ENCODE peak calls at places on chromosomes 4 and X, in seven cellular contexts. One of them, this sample, is unnamed.
A peak's percentile ranks its signal among the peaks of the same experiment; 100 is the strongest.

GRCh38 chrX:69222103-69223090 is 57.1 kb upstream of the PJA1 start:
- DNase-seq in IMR-90: peak; percentile 53
- DNase-seq in tibial nerve: peak; percentile 47
- DNase-seq in heart left ventricle: peak; percentile 67
- DNase-seq in ovary: peak; percentile 65
- DNase-seq in uterus: peak; percentile 66
- DNase-seq in K562: peak; percentile 61
- DNase-seq in this sample: peak; percentile 64

GRCh38 chrX:100643943-100644587 is at the start of gene SRPX2:
- DNase-seq in IMR-90: peak; percentile 91
- DNase-seq in tibial nerve: peak; percentile 39
- DNase-seq in heart left ventricle: peak; percentile 58
- DNase-seq in ovary: peak; percentile 48
- DNase-seq in uterus: peak; percentile 52
- DNase-seq in K562: peak; percentile 1
- DNase-seq in this sample: peak; percentile 17

GRCh38 chr4:140237616-140238352 is 83.8 kb upstream of the MAML3 start:
- DNase-seq in IMR-90: peak; percentile 93
- DNase-seq in tibial nerve: peak; percentile 64
- DNase-seq in heart left ventricle: peak; percentile 89
- DNase-seq in ovary: peak; percentile 76
- DNase-seq in uterus: peak; percentile 76
- DNase-seq in K562: no peak
- DNase-seq in this sample: peak; percentile 23

GRCh38 chr4:127410201-127410600 is 222.6 kb upstream of the INTU start:
- DNase-seq in IMR-90: no peak
- DNase-seq in tibial nerve: no peak
- DNase-seq in heart left ventricle: no peak
- DNase-seq in ovary: no peak
- DNase-seq in uterus: no peak
- DNase-seq in K562: no peak
- DNase-seq in this sample: no peak

GRCh38 chrX:149908308-149908707 is 21.1 kb upstream of the HSFX4 start:
- DNase-seq in IMR-90: no peak
- DNase-seq in tibial nerve: no peak
- DNase-seq in heart left ventricle: no peak
- DNase-seq in ovary: no peak
- DNase-seq in uterus: no peak
- DNase-seq in K562: no peak
- DNase-seq in this sample: no peak

GRCh38 chr4:60201052-60201673 is 999.0 kb upstream of the ADGRL3 start:
- DNase-seq in IMR-90: peak; percentile 28
- DNase-seq in tibial nerve: peak; percentile 19
- DNase-seq in heart left ventricle: peak; percentile 30
- DNase-seq in ovary: no peak
- DNase-seq in uterus: no peak
- DNase-seq in K562: peak; percentile 65
- DNase-seq in this sample: peak; percentile 61

GRCh38 chr4:37066149-37066548 is 178.4 kb upstream of the NWD2 start:
- DNase-seq in IMR-90: no peak
- DNase-seq in tibial nerve: no peak
- DNase-seq in heart left ventricle: no peak
- DNase-seq in ovary: no peak
- DNase-seq in uterus: no peak
- DNase-seq in K562: peak; percentile 15
- DNase-seq in this sample: peak; percentile 44

GRCh38 chr4:95694411-95694810 is 145.5 kb upstream of the PDHA2 start:
- DNase-seq in IMR-90: no peak
- DNase-seq in tibial nerve: no peak
- DNase-seq in heart left ventricle: no peak
- DNase-seq in ovary: no peak
- DNase-seq in uterus: no peak
- DNase-seq in K562: no peak
- DNase-seq in this sample: no peak

DNA sequence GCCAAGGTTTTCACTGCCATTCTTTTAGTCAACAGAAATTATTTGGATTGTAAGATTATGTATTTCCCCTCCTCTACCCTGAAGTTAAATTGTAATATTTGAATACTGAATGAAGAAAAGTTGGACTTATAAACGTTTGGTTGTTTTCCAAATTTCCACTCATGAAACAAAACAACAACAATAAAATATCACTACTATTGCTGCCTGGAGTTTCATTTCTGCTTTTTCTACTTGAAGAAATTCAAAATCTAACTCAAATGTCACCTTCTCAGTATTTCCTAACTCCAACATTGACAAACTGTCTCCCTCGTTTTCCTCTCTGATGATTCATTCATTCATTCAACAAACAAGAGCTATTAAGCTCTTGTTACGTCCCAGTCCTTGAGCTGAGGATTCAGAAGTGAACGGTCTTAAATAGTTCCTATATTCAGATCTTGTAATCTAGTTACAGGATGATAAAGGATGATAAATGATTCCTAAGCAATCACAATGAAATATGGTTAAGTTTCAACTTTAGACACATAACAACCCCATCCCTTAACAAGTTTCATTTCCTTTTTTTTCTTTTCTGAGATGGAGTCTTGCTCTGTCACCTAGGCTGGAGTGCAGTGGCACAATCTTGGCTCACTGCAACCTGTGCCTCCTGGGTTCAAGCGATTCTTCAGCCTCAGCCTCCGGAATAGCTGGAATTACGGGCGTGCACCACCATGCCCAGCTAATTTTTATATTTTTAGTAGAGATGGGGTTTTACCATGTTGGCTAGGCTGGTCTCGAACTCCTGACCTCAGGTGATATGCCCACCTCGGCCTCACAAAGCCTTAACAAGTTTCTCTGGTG is 1.7 kb downstream of the SLC9B2 start:
- DNase-seq in IMR-90: peak; percentile 52
- DNase-seq in tibial nerve: no peak
- DNase-seq in heart left ventricle: no peak
- DNase-seq in ovary: no peak
- DNase-seq in uterus: no peak
- DNase-seq in K562: no peak
- DNase-seq in this sample: no peak
- H3K27ac ChIP-seq in IMR-90: no peak overlapping the region
- H3K27ac ChIP-seq in tibial nerve: no peak overlapping the region
- H3K27ac ChIP-seq in heart left ventricle: no peak overlapping the region
- H3K27ac ChIP-seq in ovary: no peak overlapping the region
- H3K27ac ChIP-seq in uterus: peak overlapping the region; percentile 93
- H3K27ac ChIP-seq in K562: no peak overlapping the region
- H3K27ac ChIP-seq in this sample: no peak overlapping the region

GRCh38 chr4:184310881-184311709 is 93.4 kb upstream of the ENPP6 start:
- DNase-seq in IMR-90: no peak
- DNase-seq in tibial nerve: no peak
- DNase-seq in heart left ventricle: peak; percentile 64
- DNase-seq in ovary: no peak
- DNase-seq in uterus: no peak
- DNase-seq in K562: no peak
- DNase-seq in this sample: peak; percentile 89

GRCh38 chr4:184309241-184310170 is 91.8 kb upstream of the ENPP6 start:
- DNase-seq in IMR-90: no peak
- DNase-seq in tibial nerve: no peak
- DNase-seq in heart left ventricle: no peak
- DNase-seq in ovary: no peak
- DNase-seq in uterus: no peak
- DNase-seq in K562: no peak
- DNase-seq in this sample: no peak

GRCh38 chr4:184312126-184312525 is 94.5 kb upstream of the ENPP6 start:
- DNase-seq in IMR-90: no peak
- DNase-seq in tibial nerve: no peak
- DNase-seq in heart left ventricle: no peak
- DNase-seq in ovary: no peak
- DNase-seq in uterus: no peak
- DNase-seq in K562: no peak
- DNase-seq in this sample: no peak

GRCh38 chr4:184313058-184313709 is 95.5 kb upstream of the ENPP6 start:
- DNase-seq in IMR-90: no peak
- DNase-seq in tibial nerve: no peak
- DNase-seq in heart left ventricle: no peak
- DNase-seq in ovary: no peak
- DNase-seq in uterus: no peak
- DNase-seq in K562: no peak
- DNase-seq in this sample: no peak

DNA sequence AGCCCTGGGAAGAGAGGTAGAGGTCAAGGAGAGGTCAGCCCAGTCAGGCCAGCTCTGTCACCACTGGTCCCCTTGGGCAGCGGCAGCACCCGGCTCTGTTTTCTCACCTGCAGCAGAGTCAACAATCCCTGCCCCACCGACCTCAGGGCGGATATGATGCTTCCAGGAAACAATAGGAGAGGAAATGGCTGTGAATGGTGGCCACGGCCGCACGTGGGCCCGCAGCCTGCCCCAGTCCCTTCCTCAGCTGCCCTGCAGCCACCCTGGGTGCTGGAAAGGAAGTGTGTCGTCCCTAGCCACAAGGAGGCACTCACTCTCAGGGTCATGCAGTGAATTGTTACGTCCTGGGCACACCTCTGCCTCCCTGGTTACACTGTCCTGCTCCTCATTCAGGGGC is 92.5 kb upstream of the ENPP6 start:
- DNase-seq in IMR-90: no peak
- DNase-seq in tibial nerve: no peak
- DNase-seq in heart left ventricle: no peak
- DNase-seq in ovary: no peak
- DNase-seq in uterus: no peak
- DNase-seq in K562: peak; percentile 39
- DNase-seq in this sample: peak; percentile 36
- TF ChIP-seq POLR2A in IMR-90: no peak
- TF ChIP-seq POLR2A in tibial nerve: no peak
- TF ChIP-seq POLR2A in heart left ventricle: no peak
- TF ChIP-seq POLR2A in ovary: no peak
- TF ChIP-seq POLR2A in uterus: no peak
- TF ChIP-seq POLR2A in K562: no peak
- TF ChIP-seq POLR2A in this sample: no peak

DNA sequence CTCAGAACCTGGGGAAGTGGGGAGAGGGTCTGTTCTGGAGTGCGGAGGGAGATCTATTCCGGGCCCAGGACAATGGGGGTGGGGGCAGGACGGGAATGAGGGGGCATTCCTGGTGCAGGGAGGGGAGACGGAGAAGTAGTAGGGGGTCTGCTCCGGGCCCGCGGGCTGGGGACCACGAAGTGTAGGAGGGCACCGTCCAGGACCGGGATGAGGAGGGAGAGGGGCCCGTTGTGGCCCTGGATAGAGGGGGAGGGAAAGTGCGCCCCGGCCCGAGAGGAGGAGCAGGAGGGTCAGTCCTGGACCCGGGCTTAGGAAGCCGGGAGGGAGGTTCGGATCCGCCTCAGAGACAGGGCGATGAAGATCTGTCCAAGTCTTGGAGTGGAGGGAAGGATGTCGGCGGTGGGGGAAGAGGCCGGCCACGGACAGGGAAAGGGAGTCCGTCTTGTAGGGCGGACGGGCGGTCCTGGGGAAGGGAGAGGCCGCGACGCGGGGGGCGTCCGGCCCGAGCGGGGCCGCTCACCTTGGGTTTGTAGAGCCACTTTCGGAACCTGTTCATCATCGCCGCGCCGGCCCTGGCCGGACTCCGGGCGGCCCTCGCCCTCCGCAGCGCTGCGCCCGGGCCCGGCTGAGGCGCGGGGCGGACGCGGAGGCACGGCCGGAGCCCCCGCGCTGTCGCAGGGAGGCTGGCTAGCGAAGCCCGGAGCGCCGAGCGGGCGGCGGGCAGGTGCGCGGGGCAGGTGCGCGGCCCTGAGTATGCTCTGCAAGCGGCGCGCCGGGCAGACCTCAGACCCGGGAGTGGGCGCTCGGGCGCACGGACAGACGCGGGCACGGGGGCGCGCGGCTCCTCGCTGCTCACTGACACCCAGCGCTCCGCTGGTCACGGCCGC is at the start of gene ZFYVE28:
- DNase-seq in IMR-90: no peak
- DNase-seq in tibial nerve: no peak
- DNase-seq in heart left ventricle: no peak
- DNase-seq in ovary: no peak
- DNase-seq in uterus: no peak
- DNase-seq in K562: peak; percentile 57
- DNase-seq in this sample: peak; percentile 43
- H3K27ac ChIP-seq in IMR-90: no peak within 1 kb of the TSS
- H3K27ac ChIP-seq in tibial nerve: peak within 1 kb of the TSS; percentile 68
- H3K27ac ChIP-seq in heart left ventricle: no peak within 1 kb of the TSS
- H3K27ac ChIP-seq in ovary: no peak within 1 kb of the TSS
- H3K27ac ChIP-seq in uterus: no peak within 1 kb of the TSS
- H3K27ac ChIP-seq in K562: peak within 1 kb of the TSS; percentile 45
- H3K27ac ChIP-seq in this sample: peak within 1 kb of the TSS; percentile 79

GRCh38 chr4:184731056-184731455 is 2.8 kb downstream of the CENPU start:
- DNase-seq in IMR-90: no peak
- DNase-seq in tibial nerve: no peak
- DNase-seq in heart left ventricle: no peak
- DNase-seq in ovary: no peak
- DNase-seq in uterus: no peak
- DNase-seq in K562: no peak
- DNase-seq in this sample: no peak

GRCh38 chr4:184732126-184732525 is 1.8 kb downstream of the CENPU start:
- DNase-seq in IMR-90: peak; percentile 35
- DNase-seq in tibial nerve: no peak
- DNase-seq in heart left ventricle: no peak
- DNase-seq in ovary: no peak
- DNase-seq in uterus: no peak
- DNase-seq in K562: peak; percentile 9
- DNase-seq in this sample: no peak

GRCh38 chr4:184728858-184729257 is 5.0 kb downstream of the CENPU start:
- DNase-seq in IMR-90: peak; percentile 37
- DNase-seq in tibial nerve: no peak
- DNase-seq in heart left ventricle: no peak
- DNase-seq in ovary: no peak
- DNase-seq in uterus: no peak
- DNase-seq in K562: no peak
- DNase-seq in this sample: no peak

GRCh38 chr4:184734758-184735157 is 862 bp upstream of the CENPU start:
- DNase-seq in IMR-90: no peak
- DNase-seq in tibial nerve: no peak
- DNase-seq in heart left ventricle: no peak
- DNase-seq in ovary: no peak
- DNase-seq in uterus: no peak
- DNase-seq in K562: no peak
- DNase-seq in this sample: no peak

DNA sequence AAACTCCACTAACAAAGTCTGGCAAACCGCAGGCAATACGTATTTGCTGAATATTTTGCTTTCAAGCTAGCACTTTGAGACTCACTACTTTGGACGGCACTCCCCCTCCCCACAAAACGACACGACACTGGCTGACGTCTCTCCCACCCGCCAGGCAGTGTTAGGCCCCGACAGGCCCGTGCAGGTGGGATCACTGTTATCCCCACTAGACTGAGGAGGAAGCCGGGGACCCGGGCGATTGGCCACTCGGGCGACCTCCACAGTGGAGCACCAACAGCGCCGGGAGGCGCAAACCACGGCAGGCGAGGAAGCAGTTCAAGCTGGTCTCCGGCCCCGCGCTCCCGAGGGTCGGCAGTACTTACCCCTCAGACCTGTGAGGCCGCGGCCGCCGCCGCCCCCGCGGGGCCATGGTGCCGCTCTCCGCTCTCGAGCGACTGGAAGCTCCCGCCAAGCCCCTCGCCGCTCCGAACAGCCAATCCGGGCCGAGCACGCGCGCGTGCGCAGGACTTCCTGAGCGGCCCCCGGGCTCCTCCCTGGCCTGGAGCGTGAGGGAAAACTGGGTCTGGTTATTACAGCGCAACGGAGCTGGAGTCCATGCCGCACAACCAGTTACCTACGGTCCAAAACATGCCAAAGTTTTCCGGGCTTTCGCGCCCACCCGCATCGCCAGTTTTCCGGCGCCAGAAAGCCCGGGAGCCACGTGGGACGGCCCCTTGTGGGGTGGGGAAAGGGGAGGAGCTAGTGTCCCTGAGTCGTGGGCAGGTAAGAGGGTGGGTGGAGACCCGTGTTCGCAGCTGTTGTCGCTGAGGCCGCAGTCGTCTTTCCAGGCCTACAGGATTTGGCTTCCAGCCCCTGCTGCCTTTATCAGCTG is at the start of gene CENPU:
- DNase-seq in IMR-90: peak; percentile 98
- DNase-seq in tibial nerve: peak; percentile 83
- DNase-seq in heart left ventricle: peak; percentile 97
- DNase-seq in ovary: peak; percentile 94
- DNase-seq in uterus: peak; percentile 97
- DNase-seq in K562: peak; percentile 99
- DNase-seq in this sample: peak; percentile 98
- TF ChIP-seq POLR2A in IMR-90: no peak
- TF ChIP-seq POLR2A in tibial nerve: peak; percentile 99
- TF ChIP-seq POLR2A in heart left ventricle: no peak
- TF ChIP-seq POLR2A in ovary: peak; percentile 91
- TF ChIP-seq POLR2A in uterus: peak; percentile 26
- TF ChIP-seq POLR2A in K562: peak; percentile 93
- TF ChIP-seq POLR2A in this sample: peak; percentile 69